ENCODE peak calls at places on chromosomes 13 and 19, in four cellular contexts. D is fibroblast of lung, L is GM23248, U is mammary epithelial cell. E is an unnamed sample.

GRCh38 chr13:48156466-48156865 is 61.6 kb upstream of the MED4 start:
- DNase-seq in D (no peak), L (no peak), U (peak), E (peak)

GRCh38 chr19:30626567-30626966 is 254.4 kb downstream of the ZNF536 start:
- DNase-seq in D (no peak), L (no peak), U (no peak), E (no peak)

GRCh38 chr13:46582190-46582589 is 29.2 kb downstream of the LRCH1 start:
- DNase-seq in D (no peak), L (no peak), U (no peak), E (no peak)

GRCh38 chr13:34246511-34246910 is 428.6 kb downstream of the RFC3 start:
- DNase-seq in D (peak), L (no peak), U (peak), E (no peak)

GRCh38 chr13:35179494-35179893 is 237.4 kb downstream of the NBEA start:
- DNase-seq in D (no peak), L (peak), U (peak), E (no peak)

GRCh38 chr19:47608908-47609879 is at the start of gene BICRA:
- DNase-seq in D (peak), L (peak), U (peak), E (peak)

GRCh38 chr19:8592231-8593009 is 15.2 kb upstream of the MYO1F start:
- DNase-seq in D (peak), L (peak), U (peak), E (peak)

GRCh38 chr13:27708325-27708724 is 84.0 kb upstream of the GSX1 start:
- DNase-seq in D (no peak), L (no peak), U (no peak), E (no peak)

GRCh38 chr19:5397804-5398692 is 57.2 kb upstream of the ZNRF4 start:
- DNase-seq in D (no peak), L (peak), U (no peak), E (peak)

GRCh38 chr19:8580710-8581281 is 3.6 kb upstream of the MYO1F start:
- DNase-seq in D (peak), L (peak), U (peak), E (peak)

GRCh38 chr13:22561581-22561980 is 619.2 kb upstream of the SGCG start:
- DNase-seq in D (no peak), L (no peak), U (no peak), E (no peak)

GRCh38 chr13:25423831-25424230 is 52.1 kb downstream of the ATP8A2 start:
- DNase-seq in D (no peak), L (no peak), U (no peak), E (no peak)

GRCh38 chr19:14433454-14434156 is 499 bp downstream of the PKN1 start:
- DNase-seq in D (no peak), L (peak), U (no peak), E (peak)

GRCh38 chr13:51856027-51856736 is 5.6 kb upstream of the CCDC70 start:
- DNase-seq in D (no peak), L (no peak), U (peak), E (no peak)

GRCh38 chr19:48351341-48351752 is 12.4 kb downstream of the TMEM143 start:
- DNase-seq in D (peak), L (peak), U (peak), E (peak)

GRCh38 chr19:48837586-48838191 is 1.4 kb upstream of the HSD17B14 start:
- DNase-seq in D (no peak), L (no peak), U (no peak), E (peak)

GRCh38 chr13:110397445-110397844 is 90.4 kb downstream of the COL4A2 start:
- DNase-seq in D (peak), L (peak), U (peak), E (no peak)

GRCh38 chr19:5484398-5485285 is 29.4 kb downstream of the ZNRF4 start:
- DNase-seq in D (peak), L (peak), U (no peak), E (peak)

GRCh38 chr13:88623150-88623549 is 952.0 kb downstream of the SLITRK5 start:
- DNase-seq in D (no peak), L (no peak), U (no peak), E (no peak)

GRCh38 chr19:56477429-56478338 is 539 bp upstream of the ZNF667 start:
- DNase-seq in D (peak), L (peak), U (peak), E (peak)

GRCh38 chr13:95530178-95530577 is 22.3 kb upstream of the CLDN10 start:
- DNase-seq in D (peak), L (no peak), U (peak), E (no peak)

GRCh38 chr13:48783181-48783630 is 129.5 kb downstream of the CYSLTR2 start:
- DNase-seq in D (peak), L (peak), U (peak), E (no peak)

GRCh38 chr13:42478531-42479156 is 95.3 kb upstream of the TNFSF11 start:
- DNase-seq in D (peak), L (peak), U (peak), E (peak)

GRCh38 chr19:27657271-27658051 is 1555.5 kb downstream of the UQCRFS1 start:
- DNase-seq in D (no peak), L (no peak), U (peak), E (no peak)

GRCh38 chr19:57099199-57099661 is 20.6 kb upstream of the USP29 start:
- DNase-seq in D (peak), L (peak), U (peak), E (peak)

GRCh38 chr19:20244356-20244755 is 77.3 kb downstream of the ZNF486 start:
- DNase-seq in D (no peak), L (no peak), U (no peak), E (no peak)

GRCh38 chr19:10617409-10618121 is 7.8 kb upstream of the SLC44A2 start:
- DNase-seq in D (peak), L (peak), U (peak), E (no peak)

GRCh38 chr19:49335071-49335783 is at the start of gene CD37:
- DNase-seq in D (no peak), L (no peak), U (no peak), E (no peak)

GRCh38 chr13:76815344-76815743 is 70.9 kb downstream of the KCTD12 start:
- DNase-seq in D (no peak), L (no peak), U (no peak), E (no peak)

GRCh38 chr19:49132974-49133609 is 13.7 kb downstream of the PPFIA3 start:
- DNase-seq in D (no peak), L (no peak), U (no peak), E (peak)

GRCh38 chr13:73943137-73943964 is 190.9 kb downstream of the KLF12 start:
- DNase-seq in D (no peak), L (peak), U (no peak), E (no peak)

GRCh38 chr13:110418944-110419343 is 111.9 kb downstream of the COL4A2 start:
- DNase-seq in D (no peak), L (no peak), U (no peak), E (no peak)

GRCh38 chr19:46076951-46077814 is 36.4 kb upstream of the IGFL4 start:
- DNase-seq in D (peak), L (peak), U (peak), E (peak)
- TF ChIP-seq EZH2 in D (peak), L (no peak), U (no peak), E (peak)

GRCh38 chr19:3578390-3578789 is 5.6 kb downstream of the HMG20B start:
- DNase-seq in D (no peak), L (no peak), U (no peak), E (no peak)

GRCh38 chr19:3575949-3576673 is 3.4 kb downstream of the HMG20B start:
- DNase-seq in D (no peak), L (no peak), U (no peak), E (no peak)

GRCh38 chr19:3576696-3577443 is 4.1 kb downstream of the HMG20B start:
- DNase-seq in D (peak), L (peak), U (no peak), E (peak)

GRCh38 chr19:3580156-3580955 is 4.9 kb upstream of the GIPC3 start:
- DNase-seq in D (peak), L (peak), U (peak), E (no peak)

DNA sequence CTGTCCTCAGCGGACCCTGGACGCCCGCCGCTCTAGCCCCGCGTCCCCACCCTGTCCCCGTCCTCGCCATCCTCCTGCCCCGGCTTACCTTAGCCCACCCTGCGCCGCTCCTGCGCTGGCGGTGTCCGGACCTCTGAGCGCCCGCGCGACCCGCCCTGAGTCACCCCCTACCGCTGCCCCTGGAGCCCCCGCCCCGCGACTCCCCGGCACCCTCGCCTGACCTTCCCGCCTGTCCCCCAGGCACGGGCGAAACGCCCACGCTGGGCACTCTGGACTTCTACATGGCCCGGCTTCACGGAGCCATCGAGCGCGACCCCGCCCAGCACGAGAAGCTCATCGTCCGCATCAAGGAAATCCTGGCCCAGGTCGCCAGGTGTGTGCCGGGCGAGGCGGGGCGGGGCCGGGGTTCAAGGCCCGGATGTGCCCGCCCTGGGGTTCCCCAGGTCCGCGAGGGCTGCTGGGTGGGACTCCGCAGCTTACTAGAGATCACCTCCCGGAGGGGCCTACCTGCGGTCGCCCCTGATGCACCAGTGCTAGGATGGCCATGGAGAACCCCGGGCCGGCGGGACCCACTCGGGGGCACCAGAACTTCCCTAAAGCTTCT is 5.1 kb downstream of the HMG20B start:
- DNase-seq in D (no peak), L (no peak), U (no peak), E (peak)
- TF ChIP-seq EZH2 in D (no peak), L (no peak), U (no peak), E (no peak)

GRCh38 chr19:41927810-41928192 is 448 bp downstream of the ERFL start:
- DNase-seq in D (no peak), L (no peak), U (no peak), E (peak)
- TF ChIP-seq EZH2 in D (no peak), L (no peak), U (no peak), E (no peak)

GRCh38 chr13:99982021-99982740 is 597 bp downstream of the ZIC2 start:
- DNase-seq in D (no peak), L (peak), U (peak), E (peak)
- TF ChIP-seq EZH2 in D (peak), L (peak), U (no peak), E (no peak)

E was measured in GM23338.